ENCODE peak calls at places on chromosome 1, in four cellular contexts. A is GM13977, L is sciatic nerve, Y is neural crest cell. M is an unnamed sample.

GRCh38 chr1:200905411-200906052 is 10.8 kb downstream of the INAVA start:
- DNase-seq in Y (no peak), A (peak; percentile 63), L (no peak), M (no peak)

GRCh38 chr1:88890790-88891317 is 513 bp downstream of the GTF2B start:
- DNase-seq in Y (no peak), A (peak; percentile 35), L (no peak), M (no peak)

GRCh38 chr1:116732726-116733125 is 21.5 kb upstream of the CD2 start:
- DNase-seq in L (no peak), A (no peak), Y (no peak), M (no peak)

GRCh38 chr1:115453666-115454065 is 115.6 kb upstream of the NGF start:
- DNase-seq in Y (no peak), A (no peak), L (no peak), M (no peak)

GRCh38 chr1:240515505-240515904 is 96.5 kb downstream of the GREM2 start:
- DNase-seq in L (no peak), Y (no peak), A (no peak), M (no peak)

GRCh38 chr1:29180497-29181412 is 945 bp downstream of the SRSF4 start:
- DNase-seq in A (peak; percentile 46), L (no peak), Y (no peak), M (peak; percentile 40)

GRCh38 chr1:150973258-150973825 is 1.3 kb downstream of the CERS2 start:
- DNase-seq in A (peak; percentile 42), Y (no peak), L (no peak), M (no peak)

GRCh38 chr1:197884173-197884572 is 18.3 kb upstream of the C1orf53 start:
- DNase-seq in A (no peak), Y (no peak), L (no peak), M (no peak)

GRCh38 chr1:212284332-212284743 is 872 bp upstream of the PPP2R5A start:
- DNase-seq in L (no peak), A (no peak), Y (no peak), M (no peak)

GRCh38 chr1:197911172-197911856 is 5.9 kb upstream of the LHX9 start:
- DNase-seq in A (peak; percentile 36), L (no peak), Y (no peak), M (no peak)

GRCh38 chr1:107344268-107344667 is 203.4 kb downstream of the NTNG1 start:
- DNase-seq in A (no peak), Y (no peak), L (no peak), M (no peak)

GRCh38 chr1:1359668-1360468 is 1.5 kb upstream of the MXRA8 start:
- DNase-seq in L (peak; percentile 91), A (no peak), Y (no peak), M (no peak)

GRCh38 chr1:165143437-165144065 is 213.0 kb downstream of the LMX1A start:
- DNase-seq in A (peak; percentile 16), Y (no peak), L (no peak), M (no peak)

GRCh38 chr1:110487676-110488075 is 31.3 kb downstream of the KCNA10 start:
- DNase-seq in Y (no peak), L (no peak), A (no peak), M (no peak)

GRCh38 chr1:103267893-103268292 is 159.6 kb upstream of the COL11A1 start:
- DNase-seq in Y (no peak), L (no peak), A (no peak), M (no peak)

GRCh38 chr1:222918746-222919477 is 104.1 kb downstream of the DISP1 start:
- DNase-seq in Y (no peak), L (no peak), A (no peak), M (no peak)

GRCh38 chr1:15758953-15759661 is 512 bp downstream of the FBLIM1 start:
- DNase-seq in L (no peak), A (peak; percentile 57), Y (no peak), M (no peak)